ENCODE peak calls at places on chromosomes 7 and 10, in four cellular contexts. S is neuronal stem cell, K is K562, X is fibroblast of lung. A is an unnamed sample.

GRCh38 chr7:1811850-1812692 is 142.0 kb downstream of the ELFN1 start:
- DNase-seq in S (peak; percentile 21), K (no peak), X (no peak), A (no peak)

GRCh38 chr7:28135296-28135695 is 45.3 kb downstream of the JAZF1 start:
- DNase-seq in S (no peak), K (no peak), X (peak; percentile 12), A (no peak)

GRCh38 chr10:35329520-35329919 is 6.8 kb upstream of the CCNY start:
- DNase-seq in S (no peak), K (no peak), X (no peak), A (no peak)

GRCh38 chr10:125823663-125824251 is 411 bp downstream of the BCCIP start:
- DNase-seq in S (no peak), K (no peak), X (no peak), A (peak; percentile 25)

GRCh38 chr7:26320878-26321277 is 29.2 kb downstream of the SNX10 start:
- DNase-seq in S (no peak), K (no peak), X (no peak), A (no peak)

GRCh38 chr10:110499796-110500514 is 2.2 kb downstream of the DUSP5 start:
- DNase-seq in S (no peak), K (no peak), X (no peak), A (no peak)

GRCh38 chr10:2897619-2898508 is 169.5 kb upstream of the PFKP start:
- DNase-seq in S (no peak), K (no peak), X (peak; percentile 13), A (no peak)

GRCh38 chr7:105218215-105218614 is 170.5 kb downstream of the SRPK2 start:
- DNase-seq in S (no peak), K (no peak), X (peak; percentile 49), A (no peak)

GRCh38 chr10:79127151-79127961 is 58.6 kb downstream of the ZMIZ1 start:
- DNase-seq in S (no peak), K (peak; percentile 73), X (peak; percentile 85), A (peak; percentile 67)

GRCh38 chr7:130960208-130960988 is 226.4 kb upstream of the KLF14 start:
- DNase-seq in S (no peak), K (peak; percentile 36), X (peak; percentile 99), A (no peak)

GRCh38 chr7:151409555-151410404 is at the start of gene WDR86:
- DNase-seq in S (peak; percentile 58), K (no peak), X (no peak), A (no peak)

GRCh38 chr7:134428942-134429341 is 30.0 kb downstream of the AKR1B1 start:
- DNase-seq in S (no peak), K (no peak), X (no peak), A (no peak)

GRCh38 chr7:30562498-30562897 is 32.2 kb upstream of the GARS1 start:
- DNase-seq in S (no peak), K (peak; percentile 30), X (peak; percentile 72), A (no peak)

GRCh38 chr7:131234719-131235488 is 92.8 kb upstream of the MKLN1 start:
- DNase-seq in S (no peak), K (no peak), X (peak; percentile 36), A (no peak)

GRCh38 chr7:94251-94801 is 98.0 kb upstream of the FAM20C start:
- DNase-seq in S (no peak), K (no peak), X (no peak), A (no peak)

GRCh38 chr7:100157334-100158228 is 942 bp downstream of the TRAPPC14 start:
- DNase-seq in S (no peak), K (peak; percentile 63), X (peak; percentile 48), A (no peak)

GRCh38 chr7:11489280-11489679 is 342.7 kb downstream of the THSD7A start:
- DNase-seq in S (no peak), K (no peak), X (no peak), A (no peak)

GRCh38 chr10:20007426-20007825 is 191.2 kb downstream of the PLXDC2 start:
- DNase-seq in S (no peak), K (no peak), X (peak; percentile 64), A (no peak)

GRCh38 chr10:8130973-8131911 is 76.8 kb downstream of the GATA3 start:
- DNase-seq in S (no peak), K (no peak), X (peak; percentile 87), A (no peak)

GRCh38 chr7:93949468-93949867 is 27.9 kb downstream of the GNG11 start:
- DNase-seq in S (no peak), K (no peak), X (peak; percentile 91), A (no peak)

GRCh38 chr7:128939861-128940410 is 2.2 kb downstream of the IRF5 start:
- DNase-seq in S (no peak), K (peak; percentile 58), X (no peak), A (no peak)

GRCh38 chr10:4522296-4523000 is 303.6 kb upstream of the AKR1E2 start:
- DNase-seq in S (no peak), K (no peak), X (no peak), A (no peak)

GRCh38 chr10:99883523-99883922 is 101.1 kb downstream of the ABCC2 start:
- DNase-seq in S (no peak), K (no peak), X (no peak), A (no peak)

GRCh38 chr7:153010416-153010815 is 250.9 kb downstream of the ACTR3B start:
- DNase-seq in S (no peak), K (no peak), X (no peak), A (no peak)

GRCh38 chr10:89213191-89213808 is 6.2 kb upstream of the CH25H start:
- DNase-seq in S (peak; percentile 9), K (peak; percentile 19), X (peak; percentile 44), A (no peak)

DNA sequence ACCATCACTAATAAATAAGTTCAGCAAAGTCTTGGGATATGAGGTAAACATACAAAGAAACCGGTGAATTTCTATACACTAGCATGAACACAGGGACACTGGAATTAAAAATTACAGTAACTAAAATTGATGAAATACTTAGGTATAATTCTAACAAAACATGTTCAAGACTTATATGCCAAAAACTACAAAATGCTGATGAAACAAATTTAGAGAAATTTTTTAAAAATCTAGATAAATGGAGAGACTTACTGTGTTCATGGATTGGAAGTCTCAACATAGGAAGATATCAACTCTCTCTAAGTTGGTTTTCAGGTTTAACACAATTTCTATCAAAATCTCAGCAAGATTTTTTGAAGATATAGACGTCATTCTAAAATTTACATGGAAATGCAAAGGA is 128.8 kb upstream of the RET start:
- DNase-seq in S (no peak), K (no peak), X (no peak), A (no peak)
- H3K27me3 ChIP-seq in S (peaks cover 9% of the 10 kb centered on the region), K (peaks cover 29% of the 10 kb centered on the region), X (peaks cover 9% of the 10 kb centered on the region), A (peaks cover 10% of the 10 kb centered on the region)

GRCh38 chr10:68088030-68088396 is 12.9 kb upstream of the HERC4 start:
- DNase-seq in S (no peak), K (no peak), X (no peak), A (no peak)

GRCh38 chr10:68087338-68088029 is 12.4 kb upstream of the HERC4 start:
- DNase-seq in S (no peak), K (no peak), X (no peak), A (no peak)

GRCh38 chr10:68086910-68087309 is 11.8 kb upstream of the HERC4 start:
- DNase-seq in S (no peak), K (no peak), X (no peak), A (no peak)

GRCh38 chr10:68088744-68089143 is 13.7 kb upstream of the HERC4 start:
- DNase-seq in S (no peak), K (no peak), X (peak; percentile 83), A (no peak)

DNA sequence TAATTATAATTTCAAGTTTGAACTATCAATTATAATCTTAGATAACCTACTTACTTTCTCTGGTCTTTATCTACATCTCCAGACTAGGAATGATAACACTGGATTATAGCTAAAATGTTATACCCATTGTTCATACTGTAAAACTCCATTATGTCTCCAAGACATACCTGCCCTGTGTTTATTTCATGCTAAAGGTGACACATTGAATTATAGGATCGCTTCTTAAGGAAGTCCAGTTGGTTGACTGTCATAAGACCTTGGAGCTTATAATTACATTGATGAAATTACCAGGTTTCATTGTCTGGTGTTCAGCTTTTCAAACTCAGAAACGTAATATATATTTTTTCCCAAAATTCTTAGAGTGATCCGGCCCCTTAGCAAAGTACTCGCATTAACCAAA is 15.5 kb upstream of the HERC4 start:
- DNase-seq in S (no peak), K (no peak), X (no peak), A (no peak)
- H3K4me3 ChIP-seq in S (no peak overlapping the region), K (no peak overlapping the region), X (no peak overlapping the region), A (no peak overlapping the region)

GRCh38 chr10:76085002-76085401 is 653.6 kb downstream of the LRMDA start:
- DNase-seq in S (no peak), K (no peak), X (no peak), A (no peak)
- H3K9ac ChIP-seq in S (no peak overlapping the region), K (no peak overlapping the region), X (no peak overlapping the region), A (no peak overlapping the region)

GRCh38 chr7:155459133-155459866 is 1.4 kb downstream of the EN2 start:
- DNase-seq in S (no peak), K (no peak), X (no peak), A (no peak)
- H3K27me3 ChIP-seq in S (peaks cover 97% of the 10 kb centered on the region), K (peaks cover 71% of the 10 kb centered on the region), X (peaks cover 84% of the 10 kb centered on the region), A (peaks cover 95% of the 10 kb centered on the region)

GRCh38 chr10:86399879-86400704 is 33.5 kb upstream of the GRID1 start:
- DNase-seq in S (peak; percentile 92), K (peak; percentile 78), X (peak; percentile 93), A (peak; percentile 98)
- H3K4me3 ChIP-seq in S (peak overlapping the region; percentile 84), K (peak overlapping the region; percentile 49), X (peak overlapping the region; percentile 70), A (peak overlapping the region; percentile 59)

GRCh38 chr10:131979336-131979735 is 2.4 kb downstream of the BNIP3 start:
- DNase-seq in S (no peak), K (no peak), X (no peak), A (no peak)
- H3K9ac ChIP-seq in S (no peak overlapping the region), K (peak overlapping the region; percentile 62), X (no peak overlapping the region), A (no peak overlapping the region)

GRCh38 chr7:156000601-156001396 is 188.5 kb upstream of the SHH start:
- DNase-seq in S (no peak), K (no peak), X (peak; percentile 13), A (no peak)

GRCh38 chr7:156001496-156002260 is 189.4 kb upstream of the SHH start:
- DNase-seq in S (no peak), K (no peak), X (no peak), A (no peak)

GRCh38 chr7:156004265-156005201 is 192.3 kb upstream of the SHH start:
- DNase-seq in S (no peak), K (no peak), X (no peak), A (no peak)

GRCh38 chr7:156003220-156004162 is 191.2 kb upstream of the SHH start:
- DNase-seq in S (no peak), K (no peak), X (no peak), A (peak; percentile 30)

DNA sequence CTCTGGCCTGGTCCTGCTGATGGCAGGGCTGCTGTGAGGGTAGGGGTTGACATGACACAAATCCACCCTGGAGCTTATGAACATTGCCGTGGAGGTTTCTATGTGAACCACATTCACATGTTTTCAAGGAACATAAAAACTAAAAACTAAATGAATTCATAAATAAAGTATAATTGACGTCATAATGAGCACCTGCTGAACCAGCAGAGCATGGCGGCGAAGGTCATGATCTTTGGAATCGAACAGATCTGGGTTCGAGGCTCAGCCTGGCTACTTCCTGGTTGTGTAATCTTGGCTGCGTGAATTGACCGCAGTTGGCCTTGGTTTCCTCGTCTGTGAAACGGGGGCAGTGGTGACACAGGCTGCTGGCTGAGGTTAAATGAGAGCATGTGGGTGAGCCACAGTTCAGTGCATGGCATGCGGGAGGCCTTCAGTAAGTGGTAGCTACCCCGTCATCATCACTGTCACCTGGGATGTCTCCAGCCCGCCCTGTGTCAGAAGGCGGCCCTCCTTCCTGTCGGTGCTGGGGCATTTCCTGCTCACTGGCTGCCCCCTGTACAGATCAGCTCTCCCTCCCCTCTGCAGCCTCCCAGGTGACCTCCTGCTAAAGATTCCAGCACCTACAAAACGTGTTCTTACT is 190.2 kb upstream of the SHH start:
- DNase-seq in S (no peak), K (no peak), X (no peak), A (no peak)
- H3K27me3 ChIP-seq in S (no peaks in the 10 kb centered on the region), K (peaks cover 88% of the 10 kb centered on the region), X (no peaks in the 10 kb centered on the region), A (peaks cover 8% of the 10 kb centered on the region)

A was measured in colonic mucosa.